ENCODE peak calls at places on chromosomes 13 and 19, in nine cellular contexts. C is HCT116, K is GM23338, O is HL-60, A is Panc1, I is GM12878, T is A549, V is HepG2, S is K562. D is an unnamed sample.

GRCh38 chr13:45626731-45627374 is 11.3 kb upstream of the ERICH6B start:
- DNase-seq in T (no peak), A (no peak), O (no peak), V (no peak), C (no peak), K (no peak), I (no peak), S (no peak), D (peak; percentile 40)

GRCh38 chr19:455851-456546 is 4.8 kb downstream of the SHC2 start:
- DNase-seq in A (no peak), C (no peak), K (no peak), T (no peak), V (no peak), O (no peak), S (no peak), I (no peak), D (no peak)

GRCh38 chr19:16335226-16335625 is 10.6 kb downstream of the KLF2 start:
- DNase-seq in O (no peak), S (no peak), I (no peak), K (no peak), V (no peak), T (no peak), C (no peak), A (no peak), D (no peak)

GRCh38 chr13:96141032-96141431 is 51.1 kb downstream of the HS6ST3 start:
- DNase-seq in O (no peak), T (no peak), S (no peak), C (no peak), I (no peak), A (peak; percentile 4), K (peak; percentile 66), V (peak; percentile 20), D (no peak)

GRCh38 chr13:33497146-33497845 is 211.7 kb upstream of the STARD13 start:
- DNase-seq in V (no peak), K (no peak), A (no peak), S (no peak), I (no peak), T (no peak), C (no peak), O (no peak), D (no peak)

GRCh38 chr19:51440846-51441409 is 17.3 kb downstream of the SIGLEC8 start:
- DNase-seq in T (no peak), A (no peak), O (no peak), K (no peak), C (no peak), I (no peak), S (peak; percentile 55), V (no peak), D (no peak)

GRCh38 chr19:53883231-53883661 is 1.2 kb downstream of the PRKCG start:
- DNase-seq in O (no peak), V (no peak), A (no peak), S (peak; percentile 22), T (no peak), K (peak; percentile 67), I (no peak), C (no peak), D (no peak)

GRCh38 chr19:16637535-16637934 is 9.5 kb upstream of the MED26 start:
- DNase-seq in K (no peak), I (no peak), S (no peak), V (no peak), O (no peak), C (no peak), T (no peak), A (no peak), D (no peak)

GRCh38 chr19:16628984-16629691 is 1.1 kb upstream of the MED26 start:
- DNase-seq in S (no peak), I (peak; percentile 33), C (no peak), A (no peak), O (no peak), T (no peak), V (no peak), K (peak; percentile 71), D (peak; percentile 62)

GRCh38 chr19:58150328-58150921 is at the start of gene ZNF329:
- DNase-seq in C (peak; percentile 29), K (peak; percentile 89), S (peak; percentile 91), O (peak; percentile 64), I (peak; percentile 32), T (peak; percentile 71), V (peak; percentile 66), A (peak; percentile 24), D (peak; percentile 98)

GRCh38 chr19:43553656-43554055 is 20.7 kb downstream of the ZNF575 start:
- DNase-seq in K (no peak), V (no peak), I (no peak), A (no peak), C (no peak), T (no peak), S (no peak), O (no peak), D (no peak)

GRCh38 chr19:46741447-46741846 is 4.4 kb upstream of the FKRP start:
- DNase-seq in K (peak; percentile 32), I (no peak), A (no peak), V (no peak), O (no peak), S (no peak), C (no peak), T (no peak), D (no peak)

GRCh38 chr19:10991521-10992081 is 30.8 kb downstream of the SMARCA4 start:
- DNase-seq in O (no peak), I (no peak), T (no peak), V (no peak), C (no peak), A (no peak), S (no peak), K (no peak), D (no peak)

GRCh38 chr19:53945441-53945840 is 17.3 kb upstream of the CACNG8 start:
- DNase-seq in I (no peak), A (no peak), K (peak; percentile 89), S (peak; percentile 35), T (peak; percentile 79), O (peak; percentile 2), V (no peak), C (peak; percentile 24), D (peak; percentile 78)

GRCh38 chr13:80881495-80882482 is 540.9 kb upstream of the SPRY2 start:
- DNase-seq in V (no peak), K (no peak), C (no peak), I (no peak), T (no peak), A (no peak), O (no peak), S (peak; percentile 15), D (no peak)

DNA sequence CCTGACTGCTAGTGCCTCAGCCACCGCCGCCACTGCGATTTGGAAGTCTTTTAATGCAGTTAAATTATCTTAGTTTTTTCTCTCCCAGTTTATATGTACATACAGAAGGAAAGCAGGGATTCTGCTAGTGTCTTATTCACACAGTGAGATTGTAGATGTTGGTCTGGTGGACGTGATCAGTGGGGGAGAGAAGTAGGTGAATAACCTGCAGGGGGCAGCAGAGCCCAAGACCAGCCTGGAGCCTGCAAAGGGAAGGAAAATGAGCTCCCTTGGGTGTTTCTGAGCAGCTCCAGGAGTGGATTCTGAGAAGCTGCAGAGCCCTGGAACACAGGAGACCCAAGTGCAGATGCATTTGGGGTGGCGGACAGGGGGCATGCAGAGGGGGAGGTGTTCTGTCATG is 26.3 kb downstream of the ZNF844 start:
- DNase-seq in S (peak; percentile 58), A (peak; percentile 10), T (no peak), C (no peak), V (peak; percentile 53), I (peak; percentile 11), K (peak; percentile 71), O (no peak), D (peak; percentile 58)
- TF ChIP-seq REST in S (no peak), A (no peak), T (no peak), C (no peak), V (no peak), I (no peak), K (no peak), O (no peak), D (no peak)

DNA sequence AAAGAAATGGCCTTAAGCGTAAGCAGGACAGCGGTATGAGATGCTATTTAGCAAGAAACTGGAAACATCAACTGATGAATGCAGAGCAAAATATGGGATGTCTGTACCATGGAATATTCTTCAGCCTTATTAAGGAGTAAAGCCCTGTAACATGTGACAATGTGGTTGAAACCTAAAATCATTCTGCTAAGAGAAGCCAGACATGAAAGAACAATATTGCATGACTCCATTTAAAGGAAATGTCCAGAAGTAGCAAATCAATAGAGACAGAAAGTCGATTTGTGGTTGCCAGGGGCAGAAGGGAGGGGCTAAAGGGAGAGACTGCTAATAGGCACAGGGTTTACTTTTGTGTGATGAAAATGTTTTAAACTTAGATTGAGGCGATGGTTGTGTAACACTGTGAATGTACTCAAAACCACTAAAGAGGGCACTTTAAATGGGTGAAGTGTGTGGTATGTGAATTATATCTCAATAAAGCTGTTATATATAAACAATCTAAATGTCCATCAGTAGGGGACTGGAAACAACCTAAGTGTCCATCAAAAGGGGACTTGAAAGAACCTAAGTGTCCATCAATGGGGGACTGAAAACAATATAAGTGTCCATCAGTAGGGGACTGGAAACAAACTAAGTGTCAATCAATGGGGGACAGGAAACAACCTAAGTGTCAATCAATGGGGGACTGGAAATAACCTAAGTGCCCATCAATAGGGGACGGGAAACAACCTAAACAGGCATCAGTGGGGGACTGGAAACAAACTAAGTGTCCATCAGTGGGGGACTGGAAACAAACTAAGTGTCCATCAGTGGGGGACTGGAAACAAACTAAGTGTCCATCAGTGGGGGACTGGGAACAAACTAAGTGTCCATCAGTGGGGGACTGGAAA is 45.4 kb downstream of the CCL25 start:
- DNase-seq in V (no peak), O (no peak), A (no peak), S (no peak), C (no peak), I (no peak), T (no peak), K (no peak), D (no peak)
- TF ChIP-seq REST in V (no peak), O (no peak), A (no peak), S (no peak), C (no peak), I (no peak), T (no peak), K (no peak), D (no peak)

GRCh38 chr19:49363265-49364082 is at the start of gene DKKL1:
- DNase-seq in S (peak; percentile 95), A (peak; percentile 94), O (no peak), I (peak; percentile 33), T (peak; percentile 98), K (peak; percentile 100), V (peak; percentile 96), C (peak; percentile 99), D (peak; percentile 89)
- TF ChIP-seq REST in S (no peak), A (no peak), O (no peak), I (no peak), T (no peak), K (no peak), V (no peak), C (no peak), D (no peak)

GRCh38 chr13:73715114-73715909 is 418.9 kb downstream of the KLF12 start:
- DNase-seq in V (no peak), A (no peak), S (no peak), K (no peak), O (no peak), I (peak; percentile 31), T (no peak), C (no peak), D (no peak)
- TF ChIP-seq REST in V (no peak), A (no peak), S (no peak), K (no peak), O (no peak), I (no peak), T (no peak), C (no peak), D (no peak)

D was measured in SK-N-SH.